ENCODE peak calls at places on chromosomes 6 and 20, in eight cellular contexts. G is GM10248, I is psoas muscle, T is stomach, J is T-cell, M is T-helper 9 cell, R is midbrain, Z is endothelial cell. K is an unnamed sample.

GRCh38 chr20:1121439-1121838 is 3.0 kb downstream of the PSMF1 start:
- DNase-seq in G (no peak), I (no peak), R (no peak), M (no peak), J (no peak), Z (no peak), T (no peak), K (no peak)

GRCh38 chr6:154962751-154963150 is 32.4 kb upstream of the TIAM2 start:
- DNase-seq in Z (no peak), I (no peak), R (no peak), M (no peak), T (no peak), J (no peak), G (no peak), K (no peak)

GRCh38 chr6:3516094-3516493 is 59.2 kb upstream of the SLC22A23 start:
- DNase-seq in M (no peak), G (no peak), Z (no peak), J (no peak), I (no peak), R (no peak), T (no peak), K (no peak)

GRCh38 chr6:156710479-156710878 is 66.7 kb upstream of the ARID1B start:
- DNase-seq in G (no peak), I (no peak), T (no peak), Z (no peak), R (no peak), J (no peak), M (no peak), K (no peak)

GRCh38 chr6:145015739-145016558 is 719.4 kb downstream of the EPM2A start:
- DNase-seq in I (no peak), G (peak), T (no peak), J (no peak), Z (no peak), R (no peak), M (no peak), K (no peak)

GRCh38 chr6:148934534-148934933 is 187.7 kb downstream of the UST start:
- DNase-seq in J (no peak), I (peak), Z (no peak), T (no peak), G (no peak), R (peak), M (no peak), K (no peak)

GRCh38 chr20:63293866-63294535 is 1.0 kb downstream of the COL20A1 start:
- DNase-seq in T (no peak), G (no peak), Z (no peak), J (no peak), R (no peak), M (no peak), I (no peak), K (no peak)

GRCh38 chr6:131532476-131533108 is 40.4 kb upstream of the ARG1 start:
- DNase-seq in T (no peak), J (no peak), I (no peak), M (no peak), G (peak), R (no peak), Z (no peak), K (no peak)

GRCh38 chr6:44177691-44178423 is 19.2 kb downstream of the CAPN11 start:
- DNase-seq in J (no peak), M (no peak), T (no peak), Z (no peak), R (no peak), G (no peak), I (peak), K (peak)

GRCh38 chr6:11718461-11718860 is 60.1 kb downstream of the ADTRP start:
- DNase-seq in M (no peak), T (no peak), G (no peak), J (no peak), I (no peak), Z (no peak), R (no peak), K (no peak)

GRCh38 chr20:3760980-3761379 is 6.6 kb downstream of the ADISSP start:
- DNase-seq in R (no peak), J (no peak), I (no peak), G (no peak), T (no peak), M (no peak), Z (no peak), K (no peak)

GRCh38 chr6:70685494-70686180 is 18.0 kb downstream of the SMAP1 start:
- DNase-seq in G (no peak), R (no peak), T (no peak), J (no peak), I (no peak), Z (no peak), M (no peak), K (no peak)